ENCODE peak calls at places on chromosomes 13 and 19, in four cellular contexts. R is A549, Z is GM12878, Y is HepG2. S is an unnamed sample.
A peak's percentile ranks its signal among the peaks of the same experiment; 100 is the strongest.

GRCh38 chr19:8161135-8161646 is 11.8 kb upstream of the FBN3 start:
- DNase-seq in R (peak; percentile 58), Z (peak; percentile 39), Y (peak; percentile 65), S (peak; percentile 81)

GRCh38 chr13:40031031-40031430 is 375.6 kb downstream of the COG6 start:
- DNase-seq in R (no peak), Z (no peak), Y (no peak), S (no peak)

GRCh38 chr19:42553292-42554045 is 25.2 kb upstream of the CEACAM1 start:
- DNase-seq in R (no peak), Z (no peak), Y (peak; percentile 40), S (no peak)

GRCh38 chr13:31747271-31747670 is 7.9 kb downstream of the RXFP2 start:
- DNase-seq in R (no peak), Z (no peak), Y (no peak), S (no peak)

GRCh38 chr19:32351807-32352630 is 6.6 kb downstream of the ZNF507 start:
- DNase-seq in R (no peak), Z (no peak), Y (no peak), S (no peak)

GRCh38 chr13:32117696-32118095 is 86.1 kb downstream of the FRY start:
- DNase-seq in R (no peak), Z (no peak), Y (no peak), S (no peak)

GRCh38 chr13:79869326-79869725 is 388.4 kb downstream of the NDFIP2 start:
- DNase-seq in R (peak; percentile 7), Z (no peak), Y (peak; percentile 54), S (no peak)

GRCh38 chr13:43240278-43240677 is 216.9 kb downstream of the DNAJC15 start:
- DNase-seq in R (no peak), Z (peak; percentile 67), Y (no peak), S (no peak)

GRCh38 chr19:1567116-1567847 is 843 bp downstream of the MEX3D start:
- DNase-seq in R (no peak), Z (no peak), Y (no peak), S (peak; percentile 47)

GRCh38 chr13:96898855-96899254 is 95.4 kb downstream of the OXGR1 start:
- DNase-seq in R (no peak), Z (no peak), Y (no peak), S (no peak)

GRCh38 chr13:24265453-24265852 is 43.9 kb upstream of the C1QTNF9 start:
- DNase-seq in R (no peak), Z (no peak), Y (no peak), S (no peak)

GRCh38 chr13:72643339-72643989 is 84.0 kb downstream of the MZT1 start:
- DNase-seq in R (peak; percentile 47), Z (no peak), Y (peak; percentile 41), S (peak; percentile 8)

GRCh38 chr13:68810660-68811059 is 1297.0 kb upstream of the ATXN8OS start:
- DNase-seq in R (peak; percentile 2), Z (no peak), Y (peak; percentile 5), S (no peak)

GRCh38 chr19:7637374-7638256 is 705 bp downstream of the STXBP2 start:
- DNase-seq in R (no peak), Z (no peak), Y (no peak), S (peak; percentile 93)

GRCh38 chr13:31913459-31913858 is 118.1 kb upstream of the FRY start:
- DNase-seq in R (no peak), Z (no peak), Y (no peak), S (no peak)

GRCh38 chr19:54160182-54160811 is 776 bp upstream of the LENG1 start:
- DNase-seq in R (no peak), Z (no peak), Y (no peak), S (peak; percentile 57)

GRCh38 chr13:96730676-96731075 is 263.6 kb downstream of the OXGR1 start:
- DNase-seq in R (no peak), Z (no peak), Y (no peak), S (no peak)

GRCh38 chr13:36815069-36815468 is 4.0 kb upstream of the RFXAP start:
- DNase-seq in R (peak; percentile 7), Z (no peak), Y (peak; percentile 28), S (no peak)

GRCh38 chr13:110062077-110062776 is 244.7 kb downstream of the COL4A1 start:
- DNase-seq in R (no peak), Z (no peak), Y (no peak), S (no peak)

GRCh38 chr13:106337096-106337495 is 198.4 kb downstream of the EFNB2 start:
- DNase-seq in R (no peak), Z (no peak), Y (no peak), S (no peak)

GRCh38 chr13:33577037-33577436 is 240.9 kb upstream of the RFC3 start:
- DNase-seq in R (no peak), Z (no peak), Y (no peak), S (no peak)

GRCh38 chr19:2375341-2376121 is 15.5 kb downstream of the TMPRSS9 start:
- DNase-seq in R (no peak), Z (no peak), Y (no peak), S (peak; percentile 66)

GRCh38 chr13:26502826-26503225 is 54.7 kb upstream of the WASF3 start:
- DNase-seq in R (no peak), Z (no peak), Y (no peak), S (no peak)

GRCh38 chr19:48123907-48124675 is 13.5 kb upstream of the PLA2G4C start:
- DNase-seq in R (peak; percentile 36), Z (no peak), Y (peak; percentile 39), S (no peak)

GRCh38 chr13:100636004-100636403 is 38.6 kb downstream of the TMTC4 start:
- DNase-seq in R (no peak), Z (no peak), Y (no peak), S (no peak)

GRCh38 chr19:1767464-1767933 is 14.2 kb downstream of the ONECUT3 start:
- DNase-seq in R (no peak), Z (no peak), Y (no peak), S (peak; percentile 80)

GRCh38 chr19:42028304-42029216 is 34.5 kb upstream of the ATP1A3 start:
- DNase-seq in R (peak; percentile 56), Z (no peak), Y (no peak), S (peak; percentile 80)

GRCh38 chr19:28294395-28294794 is 918.6 kb downstream of the UQCRFS1 start:
- DNase-seq in R (no peak), Z (no peak), Y (no peak), S (no peak)

GRCh38 chr13:100528820-100529219 is 59.8 kb downstream of the GGACT start:
- DNase-seq in R (no peak), Z (no peak), Y (no peak), S (no peak)

GRCh38 chr19:4867534-4868285 is at the start of gene PLIN3:
- DNase-seq in R (peak; percentile 96), Z (peak; percentile 65), Y (peak; percentile 89), S (peak; percentile 100)

GRCh38 chr13:97810152-97810551 is 143.3 kb upstream of the IPO5 start:
- DNase-seq in R (peak; percentile 2), Z (no peak), Y (peak; percentile 13), S (no peak)

GRCh38 chr13:57631607-57632275 is at the start of gene PCDH17:
- DNase-seq in R (no peak), Z (no peak), Y (no peak), S (no peak)

GRCh38 chr19:23075031-23075733 is 41.6 kb upstream of the ZNF730 start:
- DNase-seq in R (no peak), Z (no peak), Y (no peak), S (peak; percentile 45)

GRCh38 chr19:51458051-51458645 is at the start of gene SIGLEC8:
- DNase-seq in R (no peak), Z (no peak), Y (no peak), S (no peak)

GRCh38 chr19:57192064-57192395 is 730 bp downstream of the ZNF264 start:
- DNase-seq in R (peak; percentile 40), Z (no peak), Y (no peak), S (no peak)

GRCh38 chr19:49850221-49850486 is 805 bp upstream of the PTOV1 start:
- DNase-seq in R (no peak), Z (no peak), Y (no peak), S (no peak)

GRCh38 chr19:49849433-49850220 is 1.3 kb upstream of the PTOV1 start:
- DNase-seq in R (no peak), Z (no peak), Y (no peak), S (peak; percentile 64)

GRCh38 chr19:49852631-49853126 is 1.7 kb downstream of the PTOV1 start:
- DNase-seq in R (no peak), Z (no peak), Y (no peak), S (no peak)

GRCh38 chr19:49850487-49851342 is at the start of gene PTOV1:
- DNase-seq in R (peak; percentile 96), Z (peak; percentile 59), Y (peak; percentile 90), S (peak; percentile 97)

DNA sequence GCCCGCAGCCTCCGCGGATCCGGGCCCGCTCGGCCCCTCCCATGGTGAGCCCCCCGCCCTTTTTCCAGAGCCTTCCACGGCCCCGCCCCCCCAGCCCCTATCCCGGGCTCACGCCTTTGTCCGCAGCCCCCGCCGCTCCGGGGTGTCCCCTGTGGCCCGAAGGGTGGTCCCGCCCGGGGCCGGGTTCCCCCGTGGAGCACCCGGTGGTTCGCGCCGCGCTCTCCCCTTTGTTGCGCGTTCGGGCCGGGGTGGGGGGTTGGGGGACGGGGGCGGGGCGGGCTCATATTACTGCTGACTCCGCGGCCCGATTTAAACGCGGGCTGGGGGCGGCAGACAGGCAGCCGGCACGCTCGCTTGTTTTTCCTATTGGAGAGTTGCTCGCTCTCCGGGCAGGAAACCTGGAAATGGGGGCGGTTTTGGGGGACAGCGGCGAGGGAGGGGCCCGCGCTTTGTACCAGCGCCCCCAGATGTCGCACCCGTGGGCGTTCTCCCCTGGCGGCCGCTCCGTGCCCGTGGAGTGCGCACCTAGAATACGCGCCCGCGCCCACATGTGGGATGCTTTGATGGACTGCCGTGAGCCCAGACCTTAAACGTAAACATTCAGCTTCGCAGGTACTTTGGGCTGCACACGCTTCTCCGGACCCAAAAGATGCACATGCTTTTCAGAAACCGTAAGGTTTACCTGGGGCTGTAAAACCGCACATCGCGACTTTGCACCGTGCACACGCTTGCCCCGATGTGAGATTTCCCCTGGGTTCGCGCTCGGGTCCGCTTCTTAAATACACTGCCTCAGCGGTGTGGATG is 699 bp downstream of the PTOV1 start:
- DNase-seq in R (no peak), Z (no peak), Y (no peak), S (peak; percentile 55)
- TF ChIP-seq BHLHE40 in R (no peak), Z (no peak), Y (no peak), S (no peak)

GRCh38 chr19:11130824-11131455 is 24.6 kb downstream of the SPC24 start:
- DNase-seq in R (peak; percentile 79), Z (no peak), Y (peak; percentile 87), S (peak; percentile 75)
- TF ChIP-seq CHD2 in R (no peak), Z (no peak), Y (no peak), S (no peak)

DNA sequence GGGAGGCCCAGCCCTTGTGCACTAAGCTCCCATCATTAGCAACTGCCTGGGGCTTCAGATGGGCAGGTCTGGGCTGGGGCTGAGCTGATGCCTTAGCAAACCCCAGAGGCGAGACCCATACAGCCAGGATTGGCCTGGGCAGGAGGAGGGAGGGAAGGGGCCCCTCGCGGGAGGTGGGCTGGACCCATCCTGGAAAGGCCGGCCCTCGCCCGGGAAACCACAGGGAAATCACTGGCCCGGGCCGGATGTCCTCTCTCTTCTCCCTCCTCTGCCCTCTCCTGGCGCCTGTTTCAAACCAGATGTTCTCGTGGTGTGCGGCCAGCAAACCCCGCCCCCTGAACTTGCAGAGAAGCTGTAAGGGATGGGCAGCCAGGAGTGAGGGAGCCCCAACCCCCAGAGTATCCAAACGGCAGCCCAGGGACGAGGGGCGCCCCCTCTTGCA is 43.1 kb downstream of the TMEM255B start:
- DNase-seq in R (peak; percentile 31), Z (no peak), Y (peak; percentile 13), S (peak; percentile 27)
- TF ChIP-seq BHLHE40 in R (no peak), Z (no peak), Y (no peak), S (no peak)

GRCh38 chr19:46347985-46348384 is 1.1 kb downstream of the PPP5C start:
- DNase-seq in R (no peak), Z (no peak), Y (no peak), S (no peak)
- TF ChIP-seq CHD2 in R (no peak), Z (no peak), Y (no peak), S (no peak)